ENCODE peak calls at places on chromosome 14, in seven cellular contexts. B is choroid plexus epithelial cell, Y is glutamatergic neuron, F is uterus, T is HFFc6, W is mesothelial cell of epicardium, Z is A549. E is an unnamed sample.

GRCh38 chr14:50734950-50735697 is 67.0 kb upstream of the SAV1 start:
- DNase-seq in Z (no peak), B (peak; percentile 17), F (no peak), W (no peak), T (no peak), Y (no peak), E (no peak)

GRCh38 chr14:105503918-105504692 is 13.1 kb downstream of the TEDC1 start:
- DNase-seq in F (no peak), B (no peak), T (no peak), Y (no peak), Z (no peak), W (no peak), E (no peak)

GRCh38 chr14:85531594-85532391 is 1.8 kb downstream of the FLRT2 start:
- DNase-seq in Z (peak; percentile 32), F (peak; percentile 53), W (peak; percentile 70), T (peak; percentile 90), B (peak; percentile 96), Y (peak; percentile 79), E (no peak)

GRCh38 chr14:73462078-73462715 is 3.9 kb upstream of the NUMB start:
- DNase-seq in T (no peak), W (no peak), Z (peak; percentile 60), Y (no peak), B (peak; percentile 61), F (peak; percentile 26), E (no peak)

GRCh38 chr14:58815046-58815701 is 177.4 kb downstream of the DACT1 start:
- DNase-seq in F (no peak), Y (no peak), B (peak; percentile 74), Z (no peak), W (no peak), T (peak; percentile 45), E (no peak)

GRCh38 chr14:68392393-68393085 is 400.3 kb downstream of the ZFP36L1 start:
- DNase-seq in T (no peak), F (peak; percentile 62), Z (no peak), Y (no peak), W (no peak), B (peak; percentile 62), E (no peak)

GRCh38 chr14:93231129-93231979 is 24.3 kb downstream of the UBR7 start:
- DNase-seq in T (peak; percentile 43), Y (no peak), W (no peak), Z (peak; percentile 78), B (peak; percentile 61), F (no peak), E (no peak)

GRCh38 chr14:27686137-27686536 is 1080.5 kb upstream of the FOXG1 start:
- DNase-seq in Z (no peak), T (no peak), Y (no peak), F (no peak), B (no peak), W (no peak), E (no peak)

GRCh38 chr14:69870613-69871012 is 8.6 kb upstream of the SMOC1 start:
- DNase-seq in F (no peak), Y (no peak), W (no peak), B (no peak), Z (no peak), T (no peak), E (no peak)

GRCh38 chr14:93132472-93133065 is 16.8 kb upstream of the ITPK1 start:
- DNase-seq in T (peak; percentile 19), W (no peak), F (no peak), B (peak; percentile 79), Z (peak; percentile 59), Y (no peak), E (no peak)

GRCh38 chr14:104870368-104871144 is 5.5 kb downstream of the CEP170B start:
- DNase-seq in T (no peak), B (no peak), W (no peak), F (peak; percentile 15), Z (peak; percentile 45), Y (peak; percentile 66), E (no peak)

GRCh38 chr14:62002636-62003035 is 240.4 kb downstream of the SNAPC1 start:
- DNase-seq in W (no peak), Z (no peak), B (peak; percentile 4), T (peak; percentile 8), F (no peak), Y (no peak), E (no peak)

GRCh38 chr14:66009104-66009503 is 477.1 kb upstream of the CCDC196 start:
- DNase-seq in F (no peak), T (peak; percentile 2), Z (peak; percentile 7), W (no peak), Y (no peak), B (peak; percentile 87), E (peak; percentile 28)

GRCh38 chr14:96125536-96125935 is 79.1 kb upstream of the BDKRB2 start:
- DNase-seq in B (peak; percentile 77), W (peak; percentile 33), F (no peak), Y (no peak), Z (no peak), T (no peak), E (no peak)

GRCh38 chr14:70332015-70332414 is 27.5 kb downstream of the COX16 start:
- DNase-seq in Y (no peak), Z (no peak), T (no peak), B (no peak), W (no peak), F (no peak), E (no peak)

GRCh38 chr14:41642402-41643195 is 35.9 kb downstream of the LRFN5 start:
- DNase-seq in Y (no peak), W (no peak), B (no peak), F (no peak), Z (no peak), T (no peak), E (no peak)

GRCh38 chr14:33914676-33915516 is 36.0 kb downstream of the EGLN3 start:
- DNase-seq in Y (no peak), Z (peak; percentile 39), W (no peak), T (peak; percentile 28), B (peak; percentile 87), F (no peak), E (peak; percentile 57)

GRCh38 chr14:53539489-53540126 is 386.5 kb upstream of the DDHD1 start:
- DNase-seq in B (peak; percentile 89), Y (peak; percentile 89), F (peak; percentile 80), T (peak; percentile 67), Z (peak; percentile 53), W (peak; percentile 86), E (no peak)

GRCh38 chr14:82075566-82075965 is 541.9 kb upstream of the SEL1L start:
- DNase-seq in Z (no peak), W (peak; percentile 82), B (peak; percentile 3), T (no peak), F (no peak), Y (no peak), E (no peak)

GRCh38 chr14:104350463-104351185 is 212.2 kb downstream of the KIF26A start:
- DNase-seq in Z (no peak), W (no peak), T (no peak), B (peak; percentile 30), F (peak; percentile 5), Y (no peak), E (no peak)

GRCh38 chr14:25303934-25304333 is 254.0 kb upstream of the STXBP6 start:
- DNase-seq in Y (no peak), F (no peak), B (no peak), W (no peak), Z (no peak), T (no peak), E (no peak)

GRCh38 chr14:98298481-98299227 is 973.3 kb downstream of the BCL11B start:
- DNase-seq in F (no peak), B (no peak), T (no peak), Z (no peak), Y (no peak), W (no peak), E (no peak)
- TF ChIP-seq CTCF in F (no peak), B (no peak), T (no peak), Z (no peak), Y (no peak), W (no peak), E (no peak)

GRCh38 chr14:87748558-87748957 is 244.4 kb downstream of the GALC start:
- DNase-seq in F (no peak), Y (no peak), T (no peak), Z (no peak), W (no peak), B (no peak), E (no peak)

GRCh38 chr14:87745507-87746118 is 247.4 kb downstream of the GALC start:
- DNase-seq in Z (peak; percentile 12), W (no peak), T (no peak), B (peak; percentile 23), Y (peak; percentile 52), F (no peak), E (no peak)
- TF ChIP-seq CTCF in Z (peak; percentile 41), W (peak; percentile 47), T (peak; percentile 69), B (peak; percentile 53), Y (peak; percentile 72), F (no peak), E (peak; percentile 85)

GRCh38 chr14:91317381-91318313 is 73.1 kb upstream of the GPR68 start:
- DNase-seq in W (no peak), Y (no peak), Z (no peak), F (peak; percentile 52), B (no peak), T (no peak), E (no peak)
- TF ChIP-seq CTCF in W (no peak), Y (no peak), Z (no peak), F (peak; percentile 8), B (no peak), T (no peak), E (peak; percentile 27)

GRCh38 chr14:71552809-71553208 is 379.4 kb upstream of the RGS6 start:
- DNase-seq in Y (no peak), F (no peak), B (no peak), W (no peak), T (no peak), Z (no peak), E (no peak)
- TF ChIP-seq CTCF in Y (no peak), F (no peak), B (no peak), W (no peak), T (peak; percentile 12), Z (no peak), E (no peak)

GRCh38 chr14:100285913-100286400 is 20.3 kb downstream of the SLC25A29 start:
- DNase-seq in T (no peak), B (no peak), Y (no peak), W (no peak), F (no peak), Z (no peak), E (no peak)
- TF ChIP-seq CTCF in T (peak; percentile 3), B (no peak), Y (peak; percentile 43), W (no peak), F (no peak), Z (no peak), E (no peak)

DNA sequence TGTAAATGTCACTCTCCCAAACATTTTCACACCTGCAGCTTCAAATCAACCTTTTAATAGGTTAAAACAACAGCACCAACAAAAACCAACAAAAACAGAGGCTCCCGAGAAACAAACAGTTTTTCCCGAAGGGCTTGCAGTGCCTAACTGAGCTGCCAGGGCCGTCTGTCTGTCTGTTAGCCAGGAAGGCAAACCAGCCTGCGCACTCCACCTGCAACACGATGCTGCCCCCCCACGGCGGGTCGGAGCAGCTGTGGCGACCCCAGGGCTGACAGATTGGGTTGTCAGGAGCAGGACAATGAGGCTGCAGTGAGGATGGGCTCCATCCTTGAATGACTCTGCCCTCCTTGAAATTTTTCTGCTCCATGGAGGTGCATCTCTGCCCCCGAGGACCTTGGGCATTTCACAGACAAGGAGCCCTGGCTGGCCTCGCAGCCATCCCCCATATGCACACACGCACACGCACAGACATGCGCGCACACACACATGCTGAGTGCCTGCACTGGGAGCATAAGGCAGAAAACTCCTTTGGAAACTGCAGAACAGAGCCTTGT is 2.6 kb downstream of the RTL1 start:
- DNase-seq in W (peak; percentile 64), Y (peak; percentile 80), F (no peak), Z (peak; percentile 35), B (peak; percentile 22), T (no peak), E (no peak)
- TF ChIP-seq CTCF in W (peak; percentile 11), Y (no peak), F (peak; percentile 15), Z (peak; percentile 54), B (peak; percentile 48), T (no peak), E (peak; percentile 53)